ENCODE peak calls at places on chromosomes 2 and 18, in five cellular contexts. D is A549, K is K562, U is HepG2, Y is GM12878. X is an unnamed sample.

GRCh38 chr2:222423632-222424280 is 587 bp upstream of the SGPP2 start:
- DNase-seq in D (no peak), K (no peak), U (no peak), Y (peak), X (no peak)

GRCh38 chr2:10434885-10435419 is 13.2 kb downstream of the ODC1 start:
- DNase-seq in D (peak), K (peak), U (peak), Y (no peak), X (peak)

GRCh38 chr2:136448435-136448834 is 316.9 kb upstream of the THSD7B start:
- DNase-seq in D (no peak), K (no peak), U (no peak), Y (no peak), X (no peak)

GRCh38 chr2:232871418-232871834 is 1.4 kb downstream of the SNORC start:
- DNase-seq in D (no peak), K (no peak), U (no peak), Y (no peak), X (no peak)

GRCh38 chr2:129744649-129745048 is 234.8 kb upstream of the RAB6C start:
- DNase-seq in D (no peak), K (no peak), U (no peak), Y (no peak), X (no peak)

GRCh38 chr2:134416637-134417036 is 162.8 kb downstream of the MGAT5 start:
- DNase-seq in D (no peak), K (no peak), U (no peak), Y (no peak), X (no peak)

GRCh38 chr2:5710615-5711014 is 18.4 kb downstream of the SOX11 start:
- DNase-seq in D (no peak), K (no peak), U (no peak), Y (no peak), X (no peak)

GRCh38 chr18:54388203-54389142 is 30.8 kb downstream of the C18orf54 start:
- DNase-seq in D (peak), K (peak), U (peak), Y (peak), X (peak)

GRCh38 chr2:24586955-24587354 is 95.9 kb downstream of the NCOA1 start:
- DNase-seq in D (no peak), K (no peak), U (no peak), Y (peak), X (no peak)

GRCh38 chr2:173400760-173401159 is 46.1 kb downstream of the CDCA7 start:
- DNase-seq in D (peak), K (no peak), U (peak), Y (no peak), X (no peak)

GRCh38 chr18:3453540-3454364 is 3.8 kb downstream of the TGIF1 start:
- DNase-seq in D (peak), K (no peak), U (peak), Y (no peak), X (peak)

GRCh38 chr2:44120428-44120827 is 48.2 kb upstream of the PPM1B start:
- DNase-seq in D (no peak), K (no peak), U (no peak), Y (no peak), X (peak)

GRCh38 chr2:176087330-176088047 is 3.7 kb upstream of the EVX2 start:
- DNase-seq in D (no peak), K (no peak), U (no peak), Y (no peak), X (no peak)

GRCh38 chr2:43818761-43819160 is 19.9 kb downstream of the ABCG5 start:
- DNase-seq in D (peak), K (no peak), U (no peak), Y (no peak), X (peak)

GRCh38 chr2:117854610-117855009 is 40.1 kb downstream of the DDX18 start:
- DNase-seq in D (no peak), K (no peak), U (no peak), Y (no peak), X (no peak)
- H3K4me3 ChIP-seq in D (no peak), K (no peak), U (no peak), Y (no peak), X (no peak)

GRCh38 chr2:75174981-75175380 is 24.3 kb downstream of the TACR1 start:
- DNase-seq in D (no peak), K (no peak), U (no peak), Y (no peak), X (no peak)
- TF ChIP-seq BHLHE40 in D (no peak), K (no peak), U (no peak), Y (no peak), X (no peak)

DNA sequence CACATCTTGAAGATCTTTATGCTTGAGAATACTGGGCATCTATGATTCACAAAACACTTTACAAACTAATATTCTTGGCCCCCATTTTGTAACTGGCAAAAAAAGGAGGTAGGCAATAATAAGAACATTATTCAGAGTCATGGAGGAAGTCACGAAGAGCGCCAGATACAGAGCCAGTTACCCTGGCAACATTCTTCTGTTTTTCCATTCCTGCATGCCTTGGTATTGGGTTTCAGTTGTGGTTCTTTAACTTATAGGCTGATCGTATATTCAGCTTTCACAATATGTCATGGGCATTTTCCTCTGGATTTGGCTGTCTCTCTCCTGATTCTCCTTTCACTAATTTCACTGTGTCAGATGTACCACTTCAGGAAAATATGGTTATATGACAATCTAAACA is 234.7 kb downstream of the HRH4 start:
- DNase-seq in D (no peak), K (no peak), U (no peak), Y (no peak), X (peak)
- TF ChIP-seq SMC3 in D (no peak), K (no peak), U (no peak), Y (no peak), X (no peak)

GRCh38 chr2:40451926-40452605 is at the start of gene SLC8A1:
- DNase-seq in D (peak), K (no peak), U (no peak), Y (no peak), X (peak)
- H3K4me3 ChIP-seq in D (peak), K (no peak), U (no peak), Y (no peak), X (peak)

X was measured in IMR-90.